ENCODE peak calls at places on chromosome X, in ten cellular contexts. J is heart left ventricle; U is A549; I is mesothelial cell of epicardium; F is posterior vena cava; A is stimulated activated CD4-positive, alpha-beta T cell treated with anti-CD3 and anti-CD28 coated beads, Interleukin-15, amount 100 ng/mL, for 48 hours; V is GM13976; Z is ascending aorta; Y is right cardiac atrium; K is ACHN. G is an unnamed sample.

GRCh38 chrX:45479835-45480422 is 279.3 kb upstream of the DIPK2B start:
- DNase-seq in J (no peak), U (peak; percentile 55), I (no peak), F (no peak), A (no peak), V (no peak), Z (no peak), Y (no peak), K (peak; percentile 66), G (no peak)

GRCh38 chrX:46500054-46500453 is 45.2 kb downstream of the ZNF674 start:
- DNase-seq in J (no peak), U (no peak), I (no peak), F (no peak), A (no peak), V (no peak), Z (no peak), Y (no peak), K (peak; percentile 0), G (no peak)

GRCh38 chrX:115330498-115331138 is 41.1 kb downstream of the LUZP4 start:
- DNase-seq in J (no peak), U (peak; percentile 18), I (no peak), F (no peak), A (no peak), V (peak; percentile 60), Z (no peak), Y (no peak), K (peak; percentile 40), G (no peak)

GRCh38 chrX:13194291-13195103 is 125.4 kb downstream of the ATXN3L start:
- DNase-seq in J (no peak), U (no peak), I (no peak), F (no peak), A (no peak), V (no peak), Z (no peak), Y (no peak), K (peak; percentile 4), G (no peak)

GRCh38 chrX:77785400-77785745 is 643 bp downstream of the ATRX start:
- DNase-seq in J (no peak), U (peak; percentile 28), I (no peak), F (no peak), A (no peak), V (no peak), Z (no peak), Y (no peak), K (peak; percentile 6), G (no peak)

GRCh38 chrX:38970845-38971244 is 169.6 kb downstream of the MID1IP1 start:
- DNase-seq in J (no peak), U (no peak), I (no peak), F (no peak), A (peak; percentile 10), V (no peak), Z (no peak), Y (no peak), K (no peak), G (peak; percentile 23)

GRCh38 chrX:103446665-103447302 is 70.4 kb downstream of the BEX3 start:
- DNase-seq in J (no peak), U (no peak), I (no peak), F (no peak), A (no peak), V (no peak), Z (no peak), Y (no peak), K (peak; percentile 20), G (no peak)

GRCh38 chrX:68681443-68681941 is 34.0 kb downstream of the STARD8 start:
- DNase-seq in J (no peak), U (no peak), I (no peak), F (no peak), A (no peak), V (no peak), Z (no peak), Y (no peak), K (peak; percentile 71), G (no peak)

GRCh38 chrX:36963852-36964251 is 44.3 kb upstream of the FAM47C start:
- DNase-seq in J (no peak), U (no peak), I (no peak), F (no peak), A (no peak), V (no peak), Z (no peak), Y (no peak), K (no peak), G (no peak)

GRCh38 chrX:11704725-11705495 is 39.2 kb upstream of the ARHGAP6 start:
- DNase-seq in J (no peak), U (no peak), I (no peak), F (no peak), A (no peak), V (no peak), Z (no peak), Y (no peak), K (no peak), G (no peak)

GRCh38 chrX:30065226-30065625 is 150.1 kb upstream of the MAGEB2 start:
- DNase-seq in J (no peak), U (no peak), I (no peak), F (no peak), A (no peak), V (no peak), Z (no peak), Y (no peak), K (no peak), G (no peak)

GRCh38 chrX:151488677-151489076 is 74.8 kb upstream of the PASD1 start:
- DNase-seq in J (no peak), U (peak; percentile 18), I (no peak), F (no peak), A (no peak), V (peak; percentile 23), Z (no peak), Y (no peak), K (peak; percentile 12), G (no peak)

GRCh38 chrX:133365886-133366611 is 49.2 kb downstream of the GPC4 start:
- DNase-seq in J (no peak), U (no peak), I (no peak), F (no peak), A (no peak), V (no peak), Z (no peak), Y (no peak), K (no peak), G (no peak)

GRCh38 chrX:10677490-10677889 is 57.1 kb upstream of the MID1 start:
- DNase-seq in J (no peak), U (no peak), I (no peak), F (no peak), A (no peak), V (no peak), Z (peak; percentile 64), Y (peak; percentile 72), K (no peak), G (no peak)

GRCh38 chrX:18010251-18010650 is 149.2 kb upstream of the RAI2 start:
- DNase-seq in J (no peak), U (no peak), I (no peak), F (no peak), A (no peak), V (no peak), Z (no peak), Y (no peak), K (no peak), G (no peak)

GRCh38 chrX:15033909-15034308 is 160.7 kb downstream of the MOSPD2 start:
- DNase-seq in J (no peak), U (no peak), I (no peak), F (no peak), A (no peak), V (no peak), Z (no peak), Y (no peak), K (no peak), G (no peak)

GRCh38 chrX:31353095-31353494 is 281.3 kb upstream of the FTHL17 start:
- DNase-seq in J (no peak), U (no peak), I (no peak), F (no peak), A (no peak), V (no peak), Z (no peak), Y (no peak), K (peak; percentile 56), G (no peak)

GRCh38 chrX:151680805-151681204 is 14.5 kb upstream of the PRRG3 start:
- DNase-seq in J (no peak), U (peak; percentile 13), I (no peak), F (no peak), A (peak; percentile 26), V (peak; percentile 49), Z (no peak), Y (peak; percentile 50), K (peak; percentile 34), G (peak; percentile 54)

GRCh38 chrX:134738986-134739744 is 80.9 kb upstream of the PLAC1 start:
- DNase-seq in J (no peak), U (no peak), I (no peak), F (no peak), A (no peak), V (no peak), Z (no peak), Y (no peak), K (no peak), G (no peak)

GRCh38 chrX:50920132-50920531 is 9.6 kb downstream of the BMP15 start:
- DNase-seq in J (no peak), U (no peak), I (no peak), F (no peak), A (no peak), V (no peak), Z (no peak), Y (no peak), K (peak; percentile 33), G (no peak)

GRCh38 chrX:138925330-138925729 is 213.8 kb upstream of the FGF13 start:
- DNase-seq in J (no peak), U (no peak), I (no peak), F (no peak), A (no peak), V (no peak), Z (no peak), Y (no peak), K (no peak), G (no peak)